ENCODE peak calls at places on chromosomes 11 and 22, in six cellular contexts. C, A, G, M, Q and F are unnamed samples.

GRCh38 chr11:12552677-12553076 is 121.5 kb upstream of the TEAD1 start:
- DNase-seq in C (no peak), A (no peak), G (no peak), M (peak), Q (no peak), F (no peak)

GRCh38 chr11:16632295-16633200 is 105.9 kb upstream of the C11orf58 start:
- DNase-seq in C (peak), A (peak), G (no peak), M (no peak), Q (peak), F (peak)

GRCh38 chr11:121365304-121365703 is 72.7 kb downstream of the SC5D start:
- DNase-seq in C (no peak), A (no peak), G (no peak), M (no peak), Q (no peak), F (no peak)

GRCh38 chr11:19076744-19077589 is 16.4 kb upstream of the MRGPRX2 start:
- DNase-seq in C (peak), A (peak), G (peak), M (peak), Q (peak), F (no peak)

GRCh38 chr22:35330258-35330861 is 30.7 kb downstream of the TOM1 start:
- DNase-seq in C (peak), A (peak), G (peak), M (peak), Q (no peak), F (no peak)

GRCh38 chr11:1597331-1597741 is 758 bp downstream of the KRTAP5-2 start:
- DNase-seq in C (peak), A (no peak), G (no peak), M (no peak), Q (no peak), F (no peak)

GRCh38 chr11:62054484-62055121 is 69.2 kb upstream of the INCENP start:
- DNase-seq in C (peak), A (peak), G (peak), M (peak), Q (no peak), F (peak)

GRCh38 chr11:60857378-60858232 is 1.9 kb upstream of the PTGDR2 start:
- DNase-seq in C (peak), A (no peak), G (no peak), M (no peak), Q (no peak), F (no peak)

GRCh38 chr11:43969543-43969942 is 27.1 kb downstream of the C11orf96 start:
- DNase-seq in C (no peak), A (no peak), G (no peak), M (no peak), Q (no peak), F (no peak)

DNA sequence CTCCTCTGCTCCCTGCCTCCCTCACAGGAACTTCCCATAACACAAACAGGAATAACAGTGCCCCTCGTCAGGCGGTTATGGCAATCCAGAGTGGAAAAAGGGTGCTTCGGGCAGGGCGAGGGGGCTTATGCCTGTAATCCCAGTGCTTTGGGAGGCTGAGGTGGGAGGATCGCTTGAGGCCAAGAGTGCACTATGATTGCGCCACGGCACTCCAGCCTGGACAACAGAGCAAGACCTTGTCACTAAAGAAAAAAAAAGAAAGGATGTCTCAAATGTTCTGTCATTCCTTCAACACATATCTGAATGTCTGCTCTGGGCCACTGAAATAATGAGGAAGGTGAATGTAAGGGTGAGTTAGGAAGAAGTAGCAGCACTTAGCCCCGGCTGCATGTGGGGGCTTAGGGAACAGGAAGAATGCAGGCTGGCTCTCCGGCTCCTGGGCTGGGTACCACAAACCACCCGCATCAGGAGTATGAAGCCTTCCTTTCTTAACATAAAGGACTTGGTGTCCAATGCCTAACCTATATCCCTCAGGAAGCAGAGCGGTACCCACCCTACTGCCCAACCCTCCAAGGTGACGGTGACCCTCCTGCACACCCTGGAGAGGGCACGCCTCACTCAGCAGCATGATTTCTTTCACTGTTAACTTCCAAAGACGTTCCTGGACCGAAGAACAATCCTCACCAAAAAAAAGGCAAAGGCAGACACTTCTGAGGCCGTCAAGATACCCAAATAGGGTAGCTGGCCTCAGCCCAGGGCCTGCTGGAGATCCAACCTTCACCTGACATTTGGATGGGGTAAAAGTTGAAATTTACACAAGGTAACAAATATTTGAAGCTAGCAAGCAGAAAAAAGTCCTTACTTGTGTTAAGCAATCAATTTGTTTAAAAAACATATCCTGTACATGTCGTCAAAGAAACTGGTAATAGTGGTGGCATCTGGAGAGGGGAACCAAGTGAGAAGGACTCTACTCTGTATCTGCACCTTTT is 3.8 kb downstream of the CPT1A start:
- DNase-seq in C (no peak), A (no peak), G (no peak), M (peak), Q (no peak), F (no peak)
- H3K4me3 ChIP-seq in C (peak), A (no peak), G (no peak), M (no peak), Q (no peak), F (peak)

DNA sequence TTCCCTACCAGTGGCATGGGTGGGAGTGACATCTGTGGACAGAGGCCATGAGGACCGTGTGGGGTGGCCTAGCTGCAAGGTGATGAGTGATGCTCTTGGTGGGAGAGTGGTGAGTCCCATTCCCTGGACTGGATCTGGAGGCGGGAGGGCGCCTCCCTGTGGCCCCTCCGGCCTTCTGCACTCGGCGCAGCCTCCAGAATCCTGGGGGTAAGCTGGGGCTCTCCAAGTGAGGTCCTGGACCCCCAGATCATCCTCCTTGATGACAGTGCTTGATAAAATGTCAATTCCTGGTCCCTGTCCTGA is 32.3 kb upstream of the PRR5 start:
- DNase-seq in C (no peak), A (no peak), G (no peak), M (no peak), Q (peak), F (no peak)
- TF ChIP-seq CTCF in C (peak), A (no peak), G (no peak), M (no peak), Q (peak), F (peak)

DNA sequence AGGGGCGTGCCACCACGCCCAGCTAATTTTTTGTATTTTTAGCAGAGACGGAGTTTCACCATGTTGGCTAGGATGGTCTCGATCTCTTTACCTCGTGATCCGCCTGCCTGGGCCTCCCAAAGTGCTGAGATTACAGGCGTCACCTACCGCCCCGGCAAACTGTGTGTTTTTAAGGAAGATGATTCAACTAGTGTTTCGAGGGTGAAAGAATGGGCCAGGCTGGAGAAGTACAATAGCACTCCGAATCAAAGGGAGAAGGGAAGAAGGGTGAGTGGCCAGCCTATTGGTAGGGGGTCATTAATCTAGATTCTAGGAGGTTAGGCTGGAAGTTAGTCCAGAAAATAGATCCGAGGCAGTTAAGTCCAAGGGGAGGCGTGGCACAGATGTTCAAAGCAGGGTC is 2.9 kb upstream of the CECR2 start:
- DNase-seq in C (no peak), A (no peak), G (no peak), M (no peak), Q (no peak), F (no peak)
- H3K4me3 ChIP-seq in C (no peak), A (no peak), G (no peak), M (no peak), Q (peak), F (no peak)

GRCh38 chr11:117020287-117020686 is 77.9 kb downstream of the SIK3 start:
- DNase-seq in C (no peak), A (peak), G (no peak), M (peak), Q (no peak), F (no peak)
- TF ChIP-seq CTCF in C (no peak), A (no peak), G (no peak), M (no peak), Q (no peak), F (no peak)

DNA sequence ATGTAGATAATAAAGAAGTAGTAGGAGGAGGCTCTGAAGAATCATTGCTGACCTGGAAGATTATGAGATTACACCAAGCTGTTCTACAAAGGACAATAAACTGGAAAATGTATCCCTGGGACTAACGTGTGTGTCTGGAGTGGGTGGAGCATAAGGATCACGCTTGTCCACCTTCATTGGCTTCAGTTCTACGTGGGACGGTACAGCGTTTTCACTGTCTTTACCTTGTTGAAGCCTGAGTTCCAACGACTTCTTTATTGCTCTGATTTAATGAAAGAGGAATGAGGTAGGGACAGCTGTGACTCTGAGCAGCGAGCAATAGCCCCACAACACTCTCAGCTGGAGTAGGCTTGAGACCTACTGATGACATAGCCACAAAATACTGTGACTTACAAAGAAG is 87.0 kb downstream of the ARHGAP42 start:
- DNase-seq in C (no peak), A (no peak), G (no peak), M (peak), Q (no peak), F (no peak)
- H3K4me3 ChIP-seq in C (no peak), A (no peak), G (no peak), M (no peak), Q (no peak), F (no peak)

GRCh38 chr11:86671386-86672006 is 920 bp downstream of the ME3 start:
- DNase-seq in C (peak), A (no peak), G (peak), M (peak), Q (peak), F (no peak)

GRCh38 chr11:86673872-86674750 is 1.7 kb upstream of the ME3 start:
- DNase-seq in C (peak), A (no peak), G (no peak), M (peak), Q (no peak), F (no peak)

GRCh38 chr11:86673055-86673843 is 833 bp upstream of the ME3 start:
- DNase-seq in C (no peak), A (no peak), G (no peak), M (no peak), Q (no peak), F (no peak)

GRCh38 chr11:86670179-86670578 is 2.2 kb downstream of the ME3 start:
- DNase-seq in C (peak), A (no peak), G (no peak), M (peak), Q (no peak), F (no peak)

DNA sequence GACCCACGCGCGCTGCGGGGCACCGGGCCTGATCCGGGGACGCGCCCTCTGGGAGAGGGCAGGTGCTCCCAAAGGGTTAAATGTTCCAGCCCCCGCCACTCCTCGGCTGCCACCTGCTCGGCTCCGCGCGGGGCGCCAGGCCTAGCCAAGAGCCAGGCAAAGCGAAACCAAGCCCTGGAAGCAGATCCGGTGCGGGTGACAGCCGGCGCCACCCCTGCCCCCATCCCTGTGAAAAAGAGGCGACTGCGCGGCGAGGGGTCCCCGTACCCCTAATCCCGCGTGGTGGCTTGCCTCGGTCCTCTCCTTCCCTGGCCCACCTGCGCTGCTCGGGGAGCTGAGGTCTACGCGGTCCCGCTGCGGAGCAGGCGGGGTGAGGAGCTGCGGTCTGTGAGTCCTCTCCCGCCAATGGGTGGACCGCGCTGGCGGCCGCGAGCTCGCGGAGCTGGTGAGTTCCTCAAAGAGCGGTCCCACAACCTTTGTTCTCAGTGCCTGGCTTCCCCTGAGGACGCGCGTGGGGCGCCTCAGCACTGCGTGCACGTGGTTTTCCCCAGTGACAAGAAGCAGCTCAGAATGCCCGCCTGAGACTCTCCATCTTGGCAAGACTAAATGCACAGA is at the start of gene ME3:
- DNase-seq in C (peak), A (peak), G (peak), M (peak), Q (peak), F (no peak)
- TF ChIP-seq CTCF in C (no peak), A (no peak), G (no peak), M (no peak), Q (no peak), F (no peak)

DNA sequence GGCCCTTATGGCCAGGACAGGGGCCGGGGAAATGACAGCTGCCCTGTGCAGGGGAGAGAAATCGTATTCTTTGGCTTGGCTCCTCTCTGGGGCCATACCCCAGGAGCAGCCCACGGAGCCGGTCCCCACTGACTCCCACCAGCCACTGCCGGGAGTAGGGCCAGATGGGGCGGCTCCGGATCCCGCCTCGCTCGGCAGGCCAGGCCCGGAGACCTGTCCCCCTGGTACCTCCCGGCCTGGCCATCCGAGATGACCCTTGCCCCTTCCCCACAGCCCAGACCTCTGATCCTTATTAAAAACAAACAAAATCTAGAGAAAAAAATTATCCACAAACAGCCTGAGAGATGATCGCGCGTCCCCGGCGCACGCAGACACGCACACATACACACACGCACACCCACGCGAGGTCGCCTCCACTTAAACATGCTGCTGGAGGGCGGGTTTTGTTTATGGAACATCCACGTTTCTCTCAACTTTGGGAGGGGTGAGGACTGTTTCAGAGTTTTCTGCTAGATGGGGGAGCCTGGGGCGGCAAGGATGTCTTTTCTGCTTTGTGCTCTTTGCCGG is 59.1 kb downstream of the IGLL1 start:
- DNase-seq in C (no peak), A (no peak), G (no peak), M (no peak), Q (peak), F (no peak)
- H3K4me3 ChIP-seq in C (peak), A (peak), G (no peak), M (no peak), Q (peak), F (peak)